ENCODE peak calls at places on chromosomes 6 and 20, in four cellular contexts. M is posterior cingulate gyrus; E is stimulated activated CD4-positive, alpha-beta T cell treated with anti-CD3 and anti-CD28 coated beads, Interleukin-4, amount 100 ng/mL, for 4 hours; Z is activated T-cell treated with anti-CD3 and anti-CD28 coated beads, Interleukin-2, amount 50 U/mL, for 72 hours. U is an unnamed sample.

GRCh38 chr6:118562959-118563358 is 14.9 kb downstream of the PLN start:
- DNase-seq in M (no peak), E (no peak), Z (no peak), U (peak; percentile 49)

GRCh38 chr6:112618796-112619195 is 271.7 kb downstream of the RFPL4B start:
- DNase-seq in M (no peak), E (no peak), Z (no peak), U (no peak)

GRCh38 chr20:38514947-38515346 is 42.3 kb downstream of the RALGAPB start:
- DNase-seq in M (no peak), E (no peak), Z (no peak), U (no peak)

GRCh38 chr6:166156942-166157341 is 10.7 kb downstream of the TBXT start:
- DNase-seq in M (no peak), E (no peak), Z (no peak), U (peak; percentile 11)

GRCh38 chr20:26167499-26167898 is 470.8 kb upstream of the ZNF337 start:
- DNase-seq in M (no peak), E (no peak), Z (no peak), U (peak; percentile 49)

GRCh38 chr6:108714774-108715414 is 133.3 kb upstream of the ARMC2 start:
- DNase-seq in M (no peak), E (no peak), Z (no peak), U (no peak)

GRCh38 chr20:57439432-57439831 is 48.2 kb downstream of the RBM38 start:
- DNase-seq in M (no peak), E (no peak), Z (no peak), U (no peak)

GRCh38 chr6:45076217-45076616 is 251.9 kb upstream of the RUNX2 start:
- DNase-seq in M (no peak), E (no peak), Z (no peak), U (no peak)

GRCh38 chr6:18118330-18118729 is 4.1 kb downstream of the NHLRC1 start:
- DNase-seq in M (no peak), E (no peak), Z (no peak), U (no peak)

GRCh38 chr6:5996701-5997419 is 9.9 kb downstream of the NRN1 start:
- DNase-seq in M (peak; percentile 43), E (no peak), Z (no peak), U (no peak)

GRCh38 chr20:46946796-46947195 is 52.2 kb downstream of the EYA2 start:
- DNase-seq in M (no peak), E (no peak), Z (no peak), U (no peak)

GRCh38 chr6:75167426-75167825 is 38.4 kb downstream of the COL12A1 start:
- DNase-seq in M (no peak), E (no peak), Z (no peak), U (no peak)

GRCh38 chr6:1412908-1413307 is 23.5 kb downstream of the FOXF2 start:
- DNase-seq in M (no peak), E (no peak), Z (no peak), U (no peak)

GRCh38 chr20:12358006-12358654 is 440.4 kb downstream of the BTBD3 start:
- DNase-seq in M (no peak), E (no peak), Z (no peak), U (peak; percentile 38)

GRCh38 chr6:160297310-160297709 is 38.7 kb upstream of the SLC22A2 start:
- DNase-seq in M (no peak), E (no peak), Z (no peak), U (peak; percentile 20)

GRCh38 chr20:47521059-47521808 is 19.5 kb downstream of the NCOA3 start:
- DNase-seq in M (no peak), E (no peak), Z (no peak), U (peak; percentile 41)

GRCh38 chr6:123803862-123804681 is at the start of gene NKAIN2:
- DNase-seq in M (peak; percentile 67), E (no peak), Z (peak; percentile 5), U (peak; percentile 18)

GRCh38 chr20:9015984-9016324 is 52.9 kb upstream of the PLCB4 start:
- DNase-seq in M (no peak), E (no peak), Z (no peak), U (peak; percentile 65)

GRCh38 chr20:50415031-50415515 is 95.1 kb upstream of the PTPN1 start:
- DNase-seq in M (no peak), E (no peak), Z (no peak), U (no peak)

GRCh38 chr20:51034988-51035656 is 12.2 kb upstream of the KCNG1 start:
- DNase-seq in M (no peak), E (no peak), Z (no peak), U (no peak)

GRCh38 chr20:43379239-43379917 is 78.3 kb upstream of the SRSF6 start:
- DNase-seq in M (no peak), E (no peak), Z (no peak), U (peak; percentile 92)

GRCh38 chr20:20371681-20372080 is 3.8 kb downstream of the INSM1 start:
- DNase-seq in M (no peak), E (no peak), Z (no peak), U (no peak)

GRCh38 chr6:46325561-46326525 is 155.1 kb upstream of the ENPP5 start:
- DNase-seq in M (peak; percentile 73), E (no peak), Z (peak; percentile 16), U (peak; percentile 44)

GRCh38 chr6:20916081-20916480 is 381.8 kb downstream of the CDKAL1 start:
- DNase-seq in M (no peak), E (no peak), Z (no peak), U (no peak)

GRCh38 chr20:48716086-48716485 is 111.7 kb downstream of the PREX1 start:
- DNase-seq in M (no peak), E (peak; percentile 38), Z (peak; percentile 65), U (no peak)

GRCh38 chr6:111731404-111732195 is 125.9 kb upstream of the TRAF3IP2 start:
- DNase-seq in M (no peak), E (no peak), Z (no peak), U (no peak)

GRCh38 chr20:62011403-62011791 is 54.3 kb downstream of the TAF4 start:
- DNase-seq in M (no peak), E (no peak), Z (no peak), U (no peak)

GRCh38 chr6:85078071-85078470 is 313.7 kb upstream of the TBX18 start:
- DNase-seq in M (no peak), E (no peak), Z (no peak), U (peak; percentile 94)

U was measured in HT1080.